ENCODE peak calls at places on chromosome 14, in ten cellular contexts. One of them, this sample, is unnamed.

GRCh38 chr14:58738189-58738836 is 100.6 kb downstream of the DACT1 start:
- DNase-seq in HCT116: no peak
- DNase-seq in A549: peak; percentile 50
- DNase-seq in lower lobe of right lung: no peak
- DNase-seq in cardiac muscle cell: peak; percentile 65
- DNase-seq in prostate gland: no peak
- DNase-seq in PC-3: peak; percentile 99
- DNase-seq in esophagus squamous epithelium: no peak
- DNase-seq in thoracic aorta: no peak
- DNase-seq in pancreas: no peak
- DNase-seq in this sample: no peak

GRCh38 chr14:70086685-70087379 is 101.9 kb downstream of the SLC8A3 start:
- DNase-seq in HCT116: peak; percentile 23
- DNase-seq in A549: peak; percentile 65
- DNase-seq in lower lobe of right lung: no peak
- DNase-seq in cardiac muscle cell: peak; percentile 72
- DNase-seq in prostate gland: peak; percentile 23
- DNase-seq in PC-3: peak; percentile 60
- DNase-seq in esophagus squamous epithelium: no peak
- DNase-seq in thoracic aorta: no peak
- DNase-seq in pancreas: no peak
- DNase-seq in this sample: no peak

GRCh38 chr14:94426526-94426925 is 26.1 kb downstream of the SERPINA11 start:
- DNase-seq in HCT116: no peak
- DNase-seq in A549: no peak
- DNase-seq in lower lobe of right lung: no peak
- DNase-seq in cardiac muscle cell: no peak
- DNase-seq in prostate gland: peak; percentile 50
- DNase-seq in PC-3: no peak
- DNase-seq in esophagus squamous epithelium: no peak
- DNase-seq in thoracic aorta: no peak
- DNase-seq in pancreas: no peak
- DNase-seq in this sample: no peak

GRCh38 chr14:59511916-59512530 is 27.7 kb downstream of the JKAMP start:
- DNase-seq in HCT116: no peak
- DNase-seq in A549: peak; percentile 9
- DNase-seq in lower lobe of right lung: no peak
- DNase-seq in cardiac muscle cell: peak; percentile 15
- DNase-seq in prostate gland: no peak
- DNase-seq in PC-3: peak; percentile 50
- DNase-seq in esophagus squamous epithelium: no peak
- DNase-seq in thoracic aorta: no peak
- DNase-seq in pancreas: no peak
- DNase-seq in this sample: no peak

GRCh38 chr14:60720962-60721330 is 3.2 kb downstream of the SIX4 start:
- DNase-seq in HCT116: no peak
- DNase-seq in A549: no peak
- DNase-seq in lower lobe of right lung: no peak
- DNase-seq in cardiac muscle cell: no peak
- DNase-seq in prostate gland: no peak
- DNase-seq in PC-3: no peak
- DNase-seq in esophagus squamous epithelium: no peak
- DNase-seq in thoracic aorta: no peak
- DNase-seq in pancreas: no peak
- DNase-seq in this sample: no peak

GRCh38 chr14:102827716-102828115 is 50.5 kb downstream of the TRAF3 start:
- DNase-seq in HCT116: no peak
- DNase-seq in A549: no peak
- DNase-seq in lower lobe of right lung: no peak
- DNase-seq in cardiac muscle cell: no peak
- DNase-seq in prostate gland: no peak
- DNase-seq in PC-3: no peak
- DNase-seq in esophagus squamous epithelium: no peak
- DNase-seq in thoracic aorta: no peak
- DNase-seq in pancreas: no peak
- DNase-seq in this sample: no peak

GRCh38 chr14:32379447-32379846 is 50.3 kb downstream of the AKAP6 start:
- DNase-seq in HCT116: no peak
- DNase-seq in A549: no peak
- DNase-seq in lower lobe of right lung: no peak
- DNase-seq in cardiac muscle cell: no peak
- DNase-seq in prostate gland: no peak
- DNase-seq in PC-3: no peak
- DNase-seq in esophagus squamous epithelium: no peak
- DNase-seq in thoracic aorta: no peak
- DNase-seq in pancreas: no peak
- DNase-seq in this sample: no peak

GRCh38 chr14:43418314-43418713 is 1088.8 kb downstream of the FSCB start:
- DNase-seq in HCT116: no peak
- DNase-seq in A549: no peak
- DNase-seq in lower lobe of right lung: no peak
- DNase-seq in cardiac muscle cell: peak; percentile 10
- DNase-seq in prostate gland: no peak
- DNase-seq in PC-3: no peak
- DNase-seq in esophagus squamous epithelium: no peak
- DNase-seq in thoracic aorta: no peak
- DNase-seq in pancreas: no peak
- DNase-seq in this sample: no peak

GRCh38 chr14:90678420-90678819 is 137.8 kb downstream of the TTC7B start:
- DNase-seq in HCT116: no peak
- DNase-seq in A549: no peak
- DNase-seq in lower lobe of right lung: no peak
- DNase-seq in cardiac muscle cell: peak; percentile 68
- DNase-seq in prostate gland: no peak
- DNase-seq in PC-3: no peak
- DNase-seq in esophagus squamous epithelium: no peak
- DNase-seq in thoracic aorta: no peak
- DNase-seq in pancreas: no peak
- DNase-seq in this sample: no peak

GRCh38 chr14:71121711-71122110 is 214.5 kb downstream of the PCNX1 start:
- DNase-seq in HCT116: no peak
- DNase-seq in A549: no peak
- DNase-seq in lower lobe of right lung: no peak
- DNase-seq in cardiac muscle cell: no peak
- DNase-seq in prostate gland: no peak
- DNase-seq in PC-3: no peak
- DNase-seq in esophagus squamous epithelium: no peak
- DNase-seq in thoracic aorta: no peak
- DNase-seq in pancreas: no peak
- DNase-seq in this sample: no peak

GRCh38 chr14:71472281-71472960 is 459.8 kb upstream of the RGS6 start:
- DNase-seq in HCT116: no peak
- DNase-seq in A549: no peak
- DNase-seq in lower lobe of right lung: no peak
- DNase-seq in cardiac muscle cell: peak; percentile 36
- DNase-seq in prostate gland: no peak
- DNase-seq in PC-3: no peak
- DNase-seq in esophagus squamous epithelium: no peak
- DNase-seq in thoracic aorta: no peak
- DNase-seq in pancreas: no peak
- DNase-seq in this sample: no peak

GRCh38 chr14:74980746-74981661 is 21.7 kb upstream of the EIF2B2 start:
- DNase-seq in HCT116: no peak
- DNase-seq in A549: no peak
- DNase-seq in lower lobe of right lung: no peak
- DNase-seq in cardiac muscle cell: peak; percentile 70
- DNase-seq in prostate gland: no peak
- DNase-seq in PC-3: peak; percentile 43
- DNase-seq in esophagus squamous epithelium: no peak
- DNase-seq in thoracic aorta: no peak
- DNase-seq in pancreas: no peak
- DNase-seq in this sample: peak; percentile 61

GRCh38 chr14:21191809-21192446 is 36.1 kb upstream of the OR5AU1 start:
- DNase-seq in HCT116: peak; percentile 35
- DNase-seq in A549: peak; percentile 61
- DNase-seq in lower lobe of right lung: peak; percentile 92
- DNase-seq in cardiac muscle cell: peak; percentile 56
- DNase-seq in prostate gland: peak; percentile 39
- DNase-seq in PC-3: peak; percentile 57
- DNase-seq in esophagus squamous epithelium: peak; percentile 18
- DNase-seq in thoracic aorta: no peak
- DNase-seq in pancreas: peak; percentile 72
- DNase-seq in this sample: no peak

GRCh38 chr14:30966415-30967363 is 58.8 kb upstream of the AP4S1 start:
- DNase-seq in HCT116: peak; percentile 86
- DNase-seq in A549: peak; percentile 53
- DNase-seq in lower lobe of right lung: no peak
- DNase-seq in cardiac muscle cell: no peak
- DNase-seq in prostate gland: no peak
- DNase-seq in PC-3: peak; percentile 98
- DNase-seq in esophagus squamous epithelium: no peak
- DNase-seq in thoracic aorta: no peak
- DNase-seq in pancreas: no peak
- DNase-seq in this sample: no peak

GRCh38 chr14:47425302-47425701 is 250.1 kb downstream of the MDGA2 start:
- DNase-seq in HCT116: no peak
- DNase-seq in A549: no peak
- DNase-seq in lower lobe of right lung: no peak
- DNase-seq in cardiac muscle cell: no peak
- DNase-seq in prostate gland: no peak
- DNase-seq in PC-3: no peak
- DNase-seq in esophagus squamous epithelium: no peak
- DNase-seq in thoracic aorta: no peak
- DNase-seq in pancreas: no peak
- DNase-seq in this sample: no peak

GRCh38 chr14:47422191-47422590 is 253.2 kb downstream of the MDGA2 start:
- DNase-seq in HCT116: no peak
- DNase-seq in A549: no peak
- DNase-seq in lower lobe of right lung: no peak
- DNase-seq in cardiac muscle cell: no peak
- DNase-seq in prostate gland: no peak
- DNase-seq in PC-3: no peak
- DNase-seq in esophagus squamous epithelium: no peak
- DNase-seq in thoracic aorta: no peak
- DNase-seq in pancreas: no peak
- DNase-seq in this sample: no peak
- H3K4me3 ChIP-seq in HCT116: no peak overlapping the region
- H3K4me3 ChIP-seq in A549: no peak overlapping the region
- H3K4me3 ChIP-seq in lower lobe of right lung: no peak overlapping the region
- H3K4me3 ChIP-seq in cardiac muscle cell: no peak overlapping the region
- H3K4me3 ChIP-seq in prostate gland: no peak overlapping the region
- H3K4me3 ChIP-seq in PC-3: no peak overlapping the region
- H3K4me3 ChIP-seq in esophagus squamous epithelium: no peak overlapping the region
- H3K4me3 ChIP-seq in thoracic aorta: no peak overlapping the region
- H3K4me3 ChIP-seq in pancreas: no peak overlapping the region
- H3K4me3 ChIP-seq in this sample: no peak overlapping the region

GRCh38 chr14:51682411-51682810 is 30.7 kb downstream of the FRMD6 start:
- DNase-seq in HCT116: no peak
- DNase-seq in A549: no peak
- DNase-seq in lower lobe of right lung: no peak
- DNase-seq in cardiac muscle cell: peak; percentile 66
- DNase-seq in prostate gland: no peak
- DNase-seq in PC-3: no peak
- DNase-seq in esophagus squamous epithelium: no peak
- DNase-seq in thoracic aorta: no peak
- DNase-seq in pancreas: no peak
- DNase-seq in this sample: no peak
- H3K4me1 ChIP-seq in HCT116: no peaks in the 10 kb centered on the region
- H3K4me1 ChIP-seq in A549: peaks cover 11% of the 10 kb centered on the region
- H3K4me1 ChIP-seq in lower lobe of right lung: no peaks in the 10 kb centered on the region
- H3K4me1 ChIP-seq in cardiac muscle cell: peaks cover 9% of the 10 kb centered on the region
- H3K4me1 ChIP-seq in prostate gland: no peaks in the 10 kb centered on the region
- H3K4me1 ChIP-seq in PC-3: no peaks in the 10 kb centered on the region
- H3K4me1 ChIP-seq in esophagus squamous epithelium: peaks cover 3% of the 10 kb centered on the region
- H3K4me1 ChIP-seq in thoracic aorta: peaks cover 28% of the 10 kb centered on the region
- H3K4me1 ChIP-seq in pancreas: no peaks in the 10 kb centered on the region
- H3K4me1 ChIP-seq in this sample: peaks cover 15% of the 10 kb centered on the region

GRCh38 chr14:39615352-39615751 is 183.1 kb upstream of the FBXO33 start:
- DNase-seq in HCT116: no peak
- DNase-seq in A549: no peak
- DNase-seq in lower lobe of right lung: no peak
- DNase-seq in cardiac muscle cell: no peak
- DNase-seq in prostate gland: no peak
- DNase-seq in PC-3: no peak
- DNase-seq in esophagus squamous epithelium: no peak
- DNase-seq in thoracic aorta: no peak
- DNase-seq in pancreas: no peak
- DNase-seq in this sample: no peak

GRCh38 chr14:39617537-39617936 is 185.3 kb upstream of the FBXO33 start:
- DNase-seq in HCT116: no peak
- DNase-seq in A549: no peak
- DNase-seq in lower lobe of right lung: no peak
- DNase-seq in cardiac muscle cell: no peak
- DNase-seq in prostate gland: no peak
- DNase-seq in PC-3: peak; percentile 30
- DNase-seq in esophagus squamous epithelium: no peak
- DNase-seq in thoracic aorta: no peak
- DNase-seq in pancreas: no peak
- DNase-seq in this sample: no peak

DNA sequence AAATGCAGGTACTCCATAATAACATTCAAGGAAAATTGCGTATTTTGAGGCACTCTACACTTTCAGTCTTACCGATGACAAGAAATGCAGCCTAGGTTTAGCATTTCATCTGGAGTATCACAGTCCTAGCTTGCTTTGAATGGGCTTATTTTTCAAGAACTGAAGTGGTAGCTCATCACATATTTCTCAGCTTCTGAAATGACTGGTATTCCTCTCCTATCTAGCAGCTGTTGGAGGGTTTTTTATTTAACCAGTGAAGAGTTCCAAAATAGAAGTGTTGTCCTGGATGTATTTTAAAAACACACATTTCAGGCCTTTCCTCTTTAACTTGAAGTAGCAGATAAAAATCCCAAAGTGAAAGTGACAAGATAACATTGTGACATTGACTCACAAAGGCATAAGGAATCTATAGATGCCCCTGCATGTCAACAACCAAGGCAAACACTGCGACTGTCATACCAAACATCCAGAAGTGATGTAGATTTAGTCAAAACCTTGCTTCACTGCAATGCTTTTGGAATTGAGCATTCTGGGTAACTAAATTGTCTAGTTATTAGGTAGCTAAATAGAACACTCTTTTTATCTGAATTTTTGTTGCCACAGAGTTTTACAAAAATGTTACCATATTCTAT is 182.2 kb upstream of the FBXO33 start:
- DNase-seq in HCT116: no peak
- DNase-seq in A549: no peak
- DNase-seq in lower lobe of right lung: no peak
- DNase-seq in cardiac muscle cell: no peak
- DNase-seq in prostate gland: no peak
- DNase-seq in PC-3: no peak
- DNase-seq in esophagus squamous epithelium: no peak
- DNase-seq in thoracic aorta: no peak
- DNase-seq in pancreas: no peak
- DNase-seq in this sample: no peak
- H3K27ac ChIP-seq in HCT116: no peak overlapping the region
- H3K27ac ChIP-seq in A549: no peak overlapping the region
- H3K27ac ChIP-seq in lower lobe of right lung: no peak overlapping the region
- H3K27ac ChIP-seq in cardiac muscle cell: peak overlapping the region; percentile 42
- H3K27ac ChIP-seq in prostate gland: no peak overlapping the region
- H3K27ac ChIP-seq in PC-3: no peak overlapping the region
- H3K27ac ChIP-seq in esophagus squamous epithelium: no peak overlapping the region
- H3K27ac ChIP-seq in thoracic aorta: no peak overlapping the region
- H3K27ac ChIP-seq in pancreas: no peak overlapping the region
- H3K27ac ChIP-seq in this sample: no peak overlapping the region

DNA sequence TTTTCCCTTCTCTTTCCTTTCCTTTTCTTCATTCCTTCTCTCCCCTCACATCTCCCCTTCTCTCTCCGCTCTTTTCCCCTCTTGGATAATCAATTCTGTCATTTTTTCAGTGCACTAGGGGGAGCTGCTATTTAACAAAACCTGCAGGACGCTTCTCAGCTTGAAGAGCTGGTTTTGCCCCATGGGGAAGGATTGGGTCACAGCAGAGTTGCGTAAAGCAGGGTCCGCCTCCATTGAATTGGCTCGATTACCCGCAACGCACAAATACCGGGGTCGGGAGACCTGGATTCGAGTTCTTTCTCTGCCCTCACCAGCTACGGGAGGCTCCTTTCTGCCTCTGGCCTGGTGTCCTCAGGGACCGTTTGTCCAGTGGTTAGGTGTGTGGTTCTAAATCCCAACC is 42.1 kb upstream of the CHGA start:
- DNase-seq in HCT116: peak; percentile 22
- DNase-seq in A549: peak; percentile 37
- DNase-seq in lower lobe of right lung: peak; percentile 48
- DNase-seq in cardiac muscle cell: peak; percentile 65
- DNase-seq in prostate gland: peak; percentile 22
- DNase-seq in PC-3: peak; percentile 66
- DNase-seq in esophagus squamous epithelium: no peak
- DNase-seq in thoracic aorta: no peak
- DNase-seq in pancreas: no peak
- DNase-seq in this sample: no peak
- H3K4me3 ChIP-seq in HCT116: no peak overlapping the region
- H3K4me3 ChIP-seq in A549: no peak overlapping the region
- H3K4me3 ChIP-seq in lower lobe of right lung: no peak overlapping the region
- H3K4me3 ChIP-seq in cardiac muscle cell: no peak overlapping the region
- H3K4me3 ChIP-seq in prostate gland: no peak overlapping the region
- H3K4me3 ChIP-seq in PC-3: peak overlapping the region; percentile 50
- H3K4me3 ChIP-seq in esophagus squamous epithelium: no peak overlapping the region
- H3K4me3 ChIP-seq in thoracic aorta: no peak overlapping the region
- H3K4me3 ChIP-seq in pancreas: no peak overlapping the region
- H3K4me3 ChIP-seq in this sample: no peak overlapping the region